ENCODE peak calls at places on chromosomes 3 and 15, in six cellular contexts. R is esophagus squamous epithelium, C is A549, T is endothelial cell of umbilical vein, A is mucosa of descending colon, Z is kidney. S is an unnamed sample. For H3K4me1, the result is how much of the 10 kb centered on the place peaks cover.

GRCh38 chr3:50995085-50995824 is 320.5 kb downstream of the DOCK3 start:
- DNase-seq in R (no peak), C (no peak), T (no peak), A (no peak), Z (no peak), S (no peak)

GRCh38 chr3:24548278-24548677 is 53.6 kb upstream of the THRB start:
- DNase-seq in R (no peak), C (no peak), T (no peak), A (no peak), Z (no peak), S (no peak)

GRCh38 chr3:146517684-146518435 is 26.5 kb downstream of the PLSCR1 start:
- DNase-seq in R (no peak), C (no peak), T (no peak), A (peak), Z (no peak), S (no peak)

GRCh38 chr3:113277886-113278598 is 66.7 kb downstream of the BOC start:
- DNase-seq in R (no peak), C (no peak), T (no peak), A (no peak), Z (peak), S (no peak)

GRCh38 chr15:58526647-58527192 is 94.9 kb downstream of the LIPC start:
- DNase-seq in R (no peak), C (no peak), T (no peak), A (no peak), Z (no peak), S (no peak)

GRCh38 chr3:187454416-187454815 is 86.2 kb downstream of the RTP4 start:
- DNase-seq in R (no peak), C (no peak), T (no peak), A (no peak), Z (no peak), S (no peak)

GRCh38 chr3:39142067-39142466 is 11.3 kb downstream of the CSRNP1 start:
- DNase-seq in R (no peak), C (no peak), T (no peak), A (peak), Z (no peak), S (no peak)

GRCh38 chr3:56089739-56090138 is 378.5 kb downstream of the ERC2 start:
- DNase-seq in R (no peak), C (no peak), T (no peak), A (no peak), Z (no peak), S (no peak)

GRCh38 chr3:69115731-69116130 is 6.7 kb downstream of the LMOD3 start:
- DNase-seq in R (no peak), C (no peak), T (peak), A (no peak), Z (no peak), S (no peak)

GRCh38 chr15:74007820-74008371 is 13.4 kb downstream of the PML start:
- DNase-seq in R (no peak), C (no peak), T (no peak), A (no peak), Z (no peak), S (no peak)
- H3K4me1 ChIP-seq in R (under half), C (under half), T (half or more), A (under half), Z (under half), S (under half)

DNA sequence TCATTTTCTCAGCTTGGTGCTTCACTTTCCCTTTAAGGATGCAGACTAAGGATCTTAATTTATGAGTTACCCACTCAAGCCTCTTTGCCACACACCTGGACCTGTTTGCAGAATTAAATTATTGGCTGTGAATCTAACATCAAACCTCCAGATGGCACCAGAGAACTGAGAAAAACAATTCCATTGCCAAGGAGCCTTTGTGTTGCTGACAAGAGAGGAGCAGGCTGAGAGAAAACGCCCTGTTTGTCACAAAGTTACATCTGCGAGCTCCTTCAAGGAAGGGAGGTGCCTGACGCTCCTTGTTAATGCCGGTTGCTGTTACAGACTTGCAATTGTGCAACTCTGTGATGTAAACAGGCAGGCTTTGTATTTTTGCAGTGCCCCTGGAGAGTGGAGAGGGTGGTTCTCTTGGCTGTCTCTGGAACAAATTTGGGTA is 36.3 kb upstream of the TMC3 start:
- DNase-seq in R (no peak), C (peak), T (peak), A (peak), Z (no peak), S (no peak)
- H3K4me3 ChIP-seq in R (no peak), C (no peak), T (no peak), A (no peak), Z (no peak), S (no peak)

DNA sequence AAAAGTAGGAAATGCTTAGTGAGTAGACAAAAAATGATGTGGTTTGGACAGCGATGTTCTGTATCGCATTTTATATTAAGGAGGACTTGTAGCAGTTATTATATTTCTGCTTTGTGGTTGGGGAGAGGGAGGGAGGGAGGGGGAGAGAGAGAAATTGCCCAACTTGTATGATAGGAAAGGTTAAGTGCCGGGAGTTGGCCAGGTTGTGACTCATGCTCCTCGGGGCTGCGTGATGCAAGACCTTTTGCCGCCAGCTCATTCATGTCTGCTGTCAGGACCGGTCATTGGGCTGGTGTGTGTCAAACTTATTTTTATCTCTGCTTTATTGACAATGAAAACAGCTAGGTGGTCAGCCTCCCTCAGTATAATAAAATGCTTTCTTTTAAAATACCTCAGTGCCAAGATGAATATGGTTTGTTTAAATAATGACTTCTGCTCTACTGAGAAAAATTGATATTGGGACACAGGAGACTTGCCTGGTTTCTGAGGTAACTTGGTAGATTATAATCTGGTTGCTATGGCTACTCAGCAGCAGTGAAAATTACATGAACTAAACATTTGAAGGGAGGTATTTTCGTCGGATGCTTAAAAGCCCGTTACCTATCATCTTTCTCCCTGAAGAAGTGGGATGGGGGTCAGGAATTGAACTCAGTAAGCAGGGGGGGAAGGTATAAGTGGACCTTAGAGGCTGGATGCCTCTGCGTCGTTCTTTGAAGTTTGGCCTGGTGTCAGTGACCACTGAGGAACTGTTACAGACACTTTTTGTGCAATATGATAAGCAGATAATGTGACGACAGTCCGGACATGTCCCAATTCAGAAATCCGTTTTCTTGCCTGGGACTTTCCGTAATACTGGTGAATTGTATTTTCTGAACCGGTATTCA is 90.7 kb downstream of the FNDC3B start:
- DNase-seq in R (peak), C (peak), T (peak), A (peak), Z (peak), S (peak)
- H3K4me1 ChIP-seq in R (under half), C (half or more), T (half or more), A (under half), Z (under half), S (half or more)

GRCh38 chr3:72448375-72448823 is 399.8 kb downstream of the SHQ1 start:
- DNase-seq in R (no peak), C (no peak), T (no peak), A (no peak), Z (no peak), S (no peak)

GRCh38 chr3:72446406-72447058 is 401.7 kb downstream of the SHQ1 start:
- DNase-seq in R (no peak), C (no peak), T (no peak), A (peak), Z (no peak), S (no peak)

GRCh38 chr3:72448858-72449257 is 399.4 kb downstream of the SHQ1 start:
- DNase-seq in R (no peak), C (no peak), T (no peak), A (no peak), Z (no peak), S (no peak)

GRCh38 chr3:72445827-72446405 is 402.3 kb downstream of the SHQ1 start:
- DNase-seq in R (no peak), C (no peak), T (peak), A (no peak), Z (no peak), S (no peak)

GRCh38 chr3:72447059-72447946 is 400.9 kb downstream of the SHQ1 start:
- DNase-seq in R (peak), C (peak), T (peak), A (peak), Z (peak), S (peak)
- H3K4me3 ChIP-seq in R (peak), C (peak), T (peak), A (peak), Z (peak), S (peak)

GRCh38 chr3:197354195-197355059 is 56.0 kb upstream of the DLG1 start:
- DNase-seq in R (no peak), C (no peak), T (no peak), A (peak), Z (peak), S (no peak)

GRCh38 chr3:197355713-197356112 is 57.3 kb upstream of the DLG1 start:
- DNase-seq in R (no peak), C (no peak), T (no peak), A (no peak), Z (no peak), S (no peak)

GRCh38 chr3:197353867-197354180 is 55.4 kb upstream of the DLG1 start:
- DNase-seq in R (no peak), C (no peak), T (no peak), A (no peak), Z (no peak), S (no peak)

GRCh38 chr3:197356275-197356674 is 57.9 kb upstream of the DLG1 start:
- DNase-seq in R (no peak), C (no peak), T (no peak), A (peak), Z (no peak), S (no peak)

DNA sequence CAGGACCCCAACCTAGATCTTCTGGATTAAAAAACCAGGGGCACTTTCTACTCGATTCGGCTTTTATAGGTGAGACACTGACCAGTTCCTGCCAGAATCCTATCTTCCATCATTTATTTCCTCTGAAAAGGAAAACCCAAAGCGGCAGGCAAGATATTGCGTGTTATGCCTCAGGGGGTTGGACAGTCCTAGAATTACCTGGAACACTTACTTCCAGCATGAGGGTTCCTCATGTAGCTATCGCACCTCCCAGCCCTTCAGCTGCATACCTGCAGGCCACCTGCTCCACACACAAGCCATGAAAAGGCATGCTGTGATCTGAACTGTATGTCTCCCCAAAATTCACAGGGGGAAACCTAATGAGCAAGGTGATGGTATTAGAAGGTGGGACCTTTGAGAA is 58.3 kb upstream of the DLG1 start:
- DNase-seq in R (no peak), C (no peak), T (no peak), A (no peak), Z (no peak), S (no peak)
- H3K4me1 ChIP-seq in R (under half), C (under half), T (under half), A (under half), Z (under half), S (under half)